ENCODE peak calls at places on chromosome 13, in nine cellular contexts. One of them, this sample, is unnamed.

GRCh38 chr13:102900193-102900608 is 54.4 kb downstream of the ERCC5 start:
- DNase-seq in MCF 10A: no peak
- DNase-seq in BE2C: no peak
- DNase-seq in ureter: no peak
- DNase-seq in AG10803: no peak
- DNase-seq in aorta: no peak
- DNase-seq in pancreas: no peak
- DNase-seq in NCI-H345: no peak
- DNase-seq in stimulated activated CD4-positive, alpha-beta T cell treated with anti-CD3 and anti-CD28 coated beads, TNF-alpha, amount 100 ng/mL, for 48 hours: no peak
- DNase-seq in this sample: no peak

GRCh38 chr13:61706899-61707298 is 291.2 kb upstream of the PCDH20 start:
- DNase-seq in aorta: no peak
- DNase-seq in BE2C: peak
- DNase-seq in pancreas: no peak
- DNase-seq in AG10803: no peak
- DNase-seq in stimulated activated CD4-positive, alpha-beta T cell treated with anti-CD3 and anti-CD28 coated beads, TNF-alpha, amount 100 ng/mL, for 48 hours: no peak
- DNase-seq in ureter: no peak
- DNase-seq in MCF 10A: no peak
- DNase-seq in NCI-H345: no peak
- DNase-seq in this sample: no peak

GRCh38 chr13:24632382-24633121 is 47.7 kb upstream of the ATP12A start:
- DNase-seq in pancreas: no peak
- DNase-seq in ureter: no peak
- DNase-seq in stimulated activated CD4-positive, alpha-beta T cell treated with anti-CD3 and anti-CD28 coated beads, TNF-alpha, amount 100 ng/mL, for 48 hours: no peak
- DNase-seq in NCI-H345: no peak
- DNase-seq in MCF 10A: peak
- DNase-seq in BE2C: no peak
- DNase-seq in AG10803: peak
- DNase-seq in aorta: no peak
- DNase-seq in this sample: no peak

GRCh38 chr13:23771966-23772365 is 117.2 kb downstream of the MIPEP start:
- DNase-seq in ureter: no peak
- DNase-seq in AG10803: peak
- DNase-seq in BE2C: no peak
- DNase-seq in NCI-H345: no peak
- DNase-seq in pancreas: no peak
- DNase-seq in MCF 10A: no peak
- DNase-seq in aorta: no peak
- DNase-seq in stimulated activated CD4-positive, alpha-beta T cell treated with anti-CD3 and anti-CD28 coated beads, TNF-alpha, amount 100 ng/mL, for 48 hours: no peak
- DNase-seq in this sample: no peak

GRCh38 chr13:43110036-43110435 is 86.7 kb downstream of the DNAJC15 start:
- DNase-seq in stimulated activated CD4-positive, alpha-beta T cell treated with anti-CD3 and anti-CD28 coated beads, TNF-alpha, amount 100 ng/mL, for 48 hours: no peak
- DNase-seq in pancreas: no peak
- DNase-seq in AG10803: no peak
- DNase-seq in NCI-H345: no peak
- DNase-seq in BE2C: no peak
- DNase-seq in ureter: no peak
- DNase-seq in MCF 10A: no peak
- DNase-seq in aorta: no peak
- DNase-seq in this sample: no peak

GRCh38 chr13:29956771-29957170 is 106.4 kb upstream of the UBL3 start:
- DNase-seq in BE2C: no peak
- DNase-seq in MCF 10A: no peak
- DNase-seq in ureter: no peak
- DNase-seq in NCI-H345: no peak
- DNase-seq in AG10803: no peak
- DNase-seq in aorta: no peak
- DNase-seq in stimulated activated CD4-positive, alpha-beta T cell treated with anti-CD3 and anti-CD28 coated beads, TNF-alpha, amount 100 ng/mL, for 48 hours: no peak
- DNase-seq in pancreas: no peak
- DNase-seq in this sample: peak

GRCh38 chr13:25898991-25899390 is 152.8 kb downstream of the SHISA2 start:
- DNase-seq in ureter: no peak
- DNase-seq in AG10803: no peak
- DNase-seq in BE2C: no peak
- DNase-seq in NCI-H345: no peak
- DNase-seq in aorta: no peak
- DNase-seq in MCF 10A: no peak
- DNase-seq in stimulated activated CD4-positive, alpha-beta T cell treated with anti-CD3 and anti-CD28 coated beads, TNF-alpha, amount 100 ng/mL, for 48 hours: no peak
- DNase-seq in pancreas: no peak
- DNase-seq in this sample: no peak

GRCh38 chr13:87498681-87499080 is 172.5 kb upstream of the SLITRK5 start:
- DNase-seq in pancreas: no peak
- DNase-seq in ureter: no peak
- DNase-seq in MCF 10A: peak
- DNase-seq in AG10803: no peak
- DNase-seq in NCI-H345: no peak
- DNase-seq in BE2C: no peak
- DNase-seq in aorta: no peak
- DNase-seq in stimulated activated CD4-positive, alpha-beta T cell treated with anti-CD3 and anti-CD28 coated beads, TNF-alpha, amount 100 ng/mL, for 48 hours: no peak
- DNase-seq in this sample: no peak

GRCh38 chr13:45674908-45675307 is 27.2 kb upstream of the CBY2 start:
- DNase-seq in MCF 10A: peak
- DNase-seq in ureter: no peak
- DNase-seq in BE2C: no peak
- DNase-seq in AG10803: peak
- DNase-seq in NCI-H345: peak
- DNase-seq in stimulated activated CD4-positive, alpha-beta T cell treated with anti-CD3 and anti-CD28 coated beads, TNF-alpha, amount 100 ng/mL, for 48 hours: no peak
- DNase-seq in aorta: no peak
- DNase-seq in pancreas: no peak
- DNase-seq in this sample: peak

GRCh38 chr13:40477623-40478608 is 188.5 kb downstream of the FOXO1 start:
- DNase-seq in NCI-H345: no peak
- DNase-seq in MCF 10A: no peak
- DNase-seq in ureter: no peak
- DNase-seq in aorta: no peak
- DNase-seq in stimulated activated CD4-positive, alpha-beta T cell treated with anti-CD3 and anti-CD28 coated beads, TNF-alpha, amount 100 ng/mL, for 48 hours: no peak
- DNase-seq in AG10803: no peak
- DNase-seq in BE2C: no peak
- DNase-seq in pancreas: no peak
- DNase-seq in this sample: no peak

GRCh38 chr13:76886292-76887061 is at the start of gene KCTD12:
- DNase-seq in ureter: peak
- DNase-seq in AG10803: peak
- DNase-seq in aorta: peak
- DNase-seq in MCF 10A: peak
- DNase-seq in BE2C: peak
- DNase-seq in stimulated activated CD4-positive, alpha-beta T cell treated with anti-CD3 and anti-CD28 coated beads, TNF-alpha, amount 100 ng/mL, for 48 hours: peak
- DNase-seq in NCI-H345: peak
- DNase-seq in pancreas: peak
- DNase-seq in this sample: peak

GRCh38 chr13:79913141-79913827 is 427.6 kb downstream of the SPRY2 start:
- DNase-seq in pancreas: no peak
- DNase-seq in stimulated activated CD4-positive, alpha-beta T cell treated with anti-CD3 and anti-CD28 coated beads, TNF-alpha, amount 100 ng/mL, for 48 hours: no peak
- DNase-seq in MCF 10A: no peak
- DNase-seq in AG10803: no peak
- DNase-seq in BE2C: no peak
- DNase-seq in NCI-H345: no peak
- DNase-seq in ureter: no peak
- DNase-seq in aorta: no peak
- DNase-seq in this sample: no peak

GRCh38 chr13:101157261-101157660 is 259.0 kb downstream of the NALCN start:
- DNase-seq in aorta: no peak
- DNase-seq in BE2C: no peak
- DNase-seq in stimulated activated CD4-positive, alpha-beta T cell treated with anti-CD3 and anti-CD28 coated beads, TNF-alpha, amount 100 ng/mL, for 48 hours: no peak
- DNase-seq in AG10803: peak
- DNase-seq in ureter: no peak
- DNase-seq in pancreas: no peak
- DNase-seq in NCI-H345: no peak
- DNase-seq in MCF 10A: no peak
- DNase-seq in this sample: no peak

GRCh38 chr13:83716121-83716520 is 166.2 kb downstream of the SLITRK1 start:
- DNase-seq in NCI-H345: no peak
- DNase-seq in stimulated activated CD4-positive, alpha-beta T cell treated with anti-CD3 and anti-CD28 coated beads, TNF-alpha, amount 100 ng/mL, for 48 hours: no peak
- DNase-seq in pancreas: no peak
- DNase-seq in aorta: no peak
- DNase-seq in AG10803: peak
- DNase-seq in BE2C: no peak
- DNase-seq in ureter: no peak
- DNase-seq in MCF 10A: no peak
- DNase-seq in this sample: no peak

GRCh38 chr13:30142502-30143211 is 164.7 kb downstream of the KATNAL1 start:
- DNase-seq in ureter: peak
- DNase-seq in BE2C: peak
- DNase-seq in stimulated activated CD4-positive, alpha-beta T cell treated with anti-CD3 and anti-CD28 coated beads, TNF-alpha, amount 100 ng/mL, for 48 hours: peak
- DNase-seq in MCF 10A: peak
- DNase-seq in pancreas: no peak
- DNase-seq in NCI-H345: no peak
- DNase-seq in aorta: no peak
- DNase-seq in AG10803: peak
- DNase-seq in this sample: no peak

GRCh38 chr13:46015374-46015773 is 37.2 kb downstream of the ZC3H13 start:
- DNase-seq in stimulated activated CD4-positive, alpha-beta T cell treated with anti-CD3 and anti-CD28 coated beads, TNF-alpha, amount 100 ng/mL, for 48 hours: no peak
- DNase-seq in pancreas: no peak
- DNase-seq in AG10803: peak
- DNase-seq in NCI-H345: no peak
- DNase-seq in ureter: no peak
- DNase-seq in BE2C: no peak
- DNase-seq in MCF 10A: no peak
- DNase-seq in aorta: no peak
- DNase-seq in this sample: no peak

GRCh38 chr13:44331912-44332840 is 41.4 kb upstream of the SERP2 start:
- DNase-seq in pancreas: no peak
- DNase-seq in NCI-H345: peak
- DNase-seq in aorta: peak
- DNase-seq in AG10803: peak
- DNase-seq in stimulated activated CD4-positive, alpha-beta T cell treated with anti-CD3 and anti-CD28 coated beads, TNF-alpha, amount 100 ng/mL, for 48 hours: no peak
- DNase-seq in MCF 10A: peak
- DNase-seq in ureter: peak
- DNase-seq in BE2C: peak
- DNase-seq in this sample: peak

GRCh38 chr13:113047587-113047986 is 58.0 kb upstream of the F7 start:
- DNase-seq in MCF 10A: no peak
- DNase-seq in stimulated activated CD4-positive, alpha-beta T cell treated with anti-CD3 and anti-CD28 coated beads, TNF-alpha, amount 100 ng/mL, for 48 hours: no peak
- DNase-seq in pancreas: peak
- DNase-seq in ureter: no peak
- DNase-seq in aorta: peak
- DNase-seq in AG10803: no peak
- DNase-seq in BE2C: no peak
- DNase-seq in NCI-H345: no peak
- DNase-seq in this sample: no peak